ENCODE peak calls at places on chromosome 10, in nine cellular contexts. T, F, P, N, E, X, V, U and R are unnamed samples.

GRCh38 chr10:96585726-96586418 is 940 bp downstream of the TM9SF3 start:
- DNase-seq in X (peak), N (no peak), P (no peak), F (no peak), E (peak), U (peak), V (no peak), T (no peak), R (no peak)

GRCh38 chr10:47361293-47361692 is 13.1 kb downstream of the RBP3 start:
- DNase-seq in N (no peak), T (peak), F (peak), U (peak), P (no peak), E (peak), X (peak), V (peak), R (peak)

GRCh38 chr10:93859049-93859655 is 34.6 kb upstream of the SLC35G1 start:
- DNase-seq in X (peak), V (no peak), N (no peak), U (peak), E (peak), F (no peak), P (no peak), T (no peak), R (no peak)

GRCh38 chr10:57699944-57700343 is 567.8 kb downstream of the IPMK start:
- DNase-seq in T (no peak), N (no peak), E (no peak), V (peak), F (no peak), X (no peak), P (no peak), U (no peak), R (no peak)

GRCh38 chr10:456486-456885 is 233.0 kb downstream of the DIP2C start:
- DNase-seq in N (no peak), X (no peak), P (no peak), U (no peak), E (no peak), T (no peak), F (no peak), V (no peak), R (no peak)

GRCh38 chr10:53123311-53123710 is 350.7 kb upstream of the MBL2 start:
- DNase-seq in X (no peak), T (no peak), V (no peak), E (no peak), N (no peak), P (no peak), F (no peak), U (no peak), R (no peak)

GRCh38 chr10:26386800-26387199 is 51.3 kb upstream of the APBB1IP start:
- DNase-seq in F (no peak), T (no peak), U (no peak), P (no peak), N (no peak), V (no peak), X (no peak), E (no peak), R (no peak)

GRCh38 chr10:121774404-121774803 is 153.4 kb downstream of the ATE1 start:
- DNase-seq in X (peak), V (peak), N (no peak), U (no peak), P (no peak), T (no peak), F (no peak), E (no peak), R (no peak)

GRCh38 chr10:96047004-96047649 is 3.7 kb downstream of the CCNJ start:
- DNase-seq in X (peak), T (no peak), U (peak), P (no peak), N (no peak), V (no peak), F (no peak), E (peak), R (no peak)

GRCh38 chr10:110067960-110068770 is 60.4 kb downstream of the ADD3 start:
- DNase-seq in T (no peak), X (no peak), P (no peak), F (peak), U (peak), E (no peak), V (peak), N (peak), R (no peak)
- H3K4me3 ChIP-seq in T (no peak), X (no peak), P (no peak), F (no peak), U (no peak), E (no peak), V (no peak), N (no peak), R (no peak)

GRCh38 chr10:11603741-11604140 is 7.7 kb downstream of the USP6NL start:
- DNase-seq in X (no peak), P (no peak), N (no peak), U (no peak), F (no peak), E (no peak), V (no peak), T (no peak), R (no peak)
- H3K27ac ChIP-seq in X (no peak), P (no peak), N (no peak), U (peak), F (no peak), E (no peak), V (no peak), T (no peak), R (peak)

GRCh38 chr10:69452676-69453415 is 1.6 kb downstream of the TSPAN15 start:
- DNase-seq in X (no peak), T (no peak), N (no peak), E (no peak), F (no peak), V (no peak), P (no peak), U (no peak), R (no peak)

GRCh38 chr10:69451784-69452251 is 553 bp downstream of the TSPAN15 start:
- DNase-seq in X (no peak), P (no peak), E (no peak), F (no peak), N (no peak), V (no peak), U (no peak), T (no peak), R (no peak)

GRCh38 chr10:69453759-69454158 is 2.5 kb downstream of the TSPAN15 start:
- DNase-seq in N (no peak), X (no peak), V (no peak), U (no peak), E (no peak), F (no peak), P (no peak), T (no peak), R (no peak)

GRCh38 chr10:69449841-69450240 is 1.4 kb upstream of the TSPAN15 start:
- DNase-seq in X (peak), P (no peak), E (peak), F (peak), N (no peak), U (peak), V (no peak), T (no peak), R (peak)

DNA sequence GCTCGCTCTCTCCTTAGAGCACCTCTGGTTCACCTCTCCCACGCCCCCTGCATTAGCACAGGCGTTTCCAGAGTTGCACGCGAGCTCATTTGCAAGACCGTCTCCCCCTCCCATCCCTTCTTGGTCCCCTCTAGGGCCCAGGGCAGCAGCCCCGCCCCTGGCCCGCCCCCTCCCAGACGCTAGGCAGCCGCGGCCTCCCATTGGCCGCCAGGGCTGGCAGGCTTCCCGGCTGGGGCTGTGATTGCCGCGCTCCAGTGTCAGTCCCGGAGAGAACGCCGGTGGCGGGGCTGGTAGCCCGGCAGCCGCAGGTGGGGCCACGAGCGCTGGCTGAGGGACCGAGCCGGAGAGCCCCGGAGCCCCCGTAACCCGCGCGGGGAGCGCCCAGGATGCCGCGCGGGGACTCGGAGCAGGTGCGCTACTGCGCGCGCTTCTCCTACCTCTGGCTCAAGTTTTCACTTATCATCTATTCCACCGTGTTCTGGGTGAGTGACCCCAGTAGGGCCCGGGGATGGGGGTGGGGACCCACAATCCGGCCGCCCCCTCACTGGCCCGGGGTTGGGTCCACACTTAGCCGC is at the start of gene TSPAN15:
- DNase-seq in U (peak), N (peak), P (peak), V (peak), T (peak), X (peak), E (peak), F (peak), R (peak)
- H3K4me3 ChIP-seq in U (peak), N (peak), P (peak), V (peak), T (peak), X (peak), E (peak), F (peak), R (peak)

GRCh38 chr10:74827045-74827441 is 643 bp downstream of the KAT6B start:
- DNase-seq in U (no peak), E (peak), P (no peak), X (no peak), F (no peak), N (no peak), T (no peak), V (no peak), R (no peak)

GRCh38 chr10:74825033-74825370 is 1.4 kb upstream of the KAT6B start:
- DNase-seq in F (peak), X (peak), N (no peak), T (no peak), P (peak), V (no peak), E (peak), U (peak), R (peak)

GRCh38 chr10:74826142-74827044 is at the start of gene KAT6B:
- DNase-seq in P (peak), F (peak), N (peak), V (peak), E (peak), T (peak), U (peak), X (peak), R (peak)

GRCh38 chr10:74825371-74826141 is 844 bp upstream of the KAT6B start:
- DNase-seq in P (no peak), X (no peak), T (no peak), F (peak), N (peak), U (no peak), V (no peak), E (no peak), R (peak)

GRCh38 chr10:74827694-74828093 is 1.3 kb downstream of the KAT6B start:
- DNase-seq in P (no peak), X (no peak), T (no peak), E (no peak), N (no peak), V (no peak), U (no peak), F (no peak), R (no peak)
- H3K27ac ChIP-seq in P (peak), X (no peak), T (peak), E (no peak), N (peak), V (no peak), U (no peak), F (no peak), R (peak)

GRCh38 chr10:79396587-79396986 is 48.8 kb downstream of the ZCCHC24 start:
- DNase-seq in P (no peak), X (no peak), F (no peak), N (no peak), V (no peak), U (no peak), E (no peak), T (no peak), R (no peak)
- H3K4me3 ChIP-seq in P (no peak), X (no peak), F (no peak), N (no peak), V (no peak), U (no peak), E (no peak), T (no peak), R (no peak)